ENCODE peak calls at places on chromosomes 11 and 22, in six cellular contexts. M is H1, D is ovary, S is AG09319, X is PC-3, K is Calu3. N is an unnamed sample.

GRCh38 chr22:28222976-28223375 is 303.9 kb upstream of the PITPNB start:
- DNase-seq in S (no peak), D (no peak), K (no peak), X (no peak), M (no peak), N (no peak)

GRCh38 chr22:26718488-26718887 is 61.1 kb downstream of the MIAT start:
- DNase-seq in M (no peak), S (no peak), K (no peak), D (no peak), X (no peak), N (no peak)

GRCh38 chr11:96324912-96325311 is 18.1 kb downstream of the MAML2 start:
- DNase-seq in K (no peak), S (no peak), D (no peak), M (no peak), X (peak; percentile 66), N (no peak)

GRCh38 chr11:5258543-5259262 is 4.1 kb upstream of the HBG2 start:
- DNase-seq in D (no peak), M (no peak), X (no peak), S (no peak), K (no peak), N (no peak)

GRCh38 chr11:100739636-100740035 is 52.5 kb downstream of the ARHGAP42 start:
- DNase-seq in K (peak; percentile 55), X (peak; percentile 49), D (no peak), S (peak; percentile 60), M (no peak), N (no peak)

GRCh38 chr11:94553938-94554337 is 10.2 kb downstream of the FUT4 start:
- DNase-seq in K (no peak), X (peak; percentile 87), M (no peak), S (no peak), D (no peak), N (no peak)

GRCh38 chr22:44940121-44940520 is 69.7 kb downstream of the PHF21B start:
- DNase-seq in D (no peak), K (no peak), S (no peak), M (no peak), X (no peak), N (no peak)

GRCh38 chr11:121983901-121984300 is 132.1 kb downstream of the BLID start:
- DNase-seq in X (no peak), D (no peak), S (no peak), K (no peak), M (no peak), N (no peak)

GRCh38 chr11:125347261-125347585 is 148.8 kb downstream of the FEZ1 start:
- DNase-seq in X (no peak), D (no peak), K (no peak), M (no peak), S (no peak), N (no peak)

GRCh38 chr11:119375629-119376196 is 5.8 kb downstream of the USP2 start:
- DNase-seq in D (peak; percentile 87), M (peak; percentile 57), K (no peak), S (no peak), X (no peak), N (no peak)

GRCh38 chr11:86865436-86865835 is 65.1 kb downstream of the PRSS23 start:
- DNase-seq in M (no peak), S (no peak), X (no peak), K (no peak), D (no peak), N (no peak)

GRCh38 chr11:102085864-102086551 is 24.2 kb upstream of the YAP1 start:
- DNase-seq in S (no peak), K (no peak), D (no peak), M (no peak), X (peak; percentile 86), N (no peak)

GRCh38 chr11:36008576-36008975 is 64.7 kb downstream of the LDLRAD3 start:
- DNase-seq in K (no peak), D (no peak), X (peak; percentile 58), M (no peak), S (no peak), N (no peak)

DNA sequence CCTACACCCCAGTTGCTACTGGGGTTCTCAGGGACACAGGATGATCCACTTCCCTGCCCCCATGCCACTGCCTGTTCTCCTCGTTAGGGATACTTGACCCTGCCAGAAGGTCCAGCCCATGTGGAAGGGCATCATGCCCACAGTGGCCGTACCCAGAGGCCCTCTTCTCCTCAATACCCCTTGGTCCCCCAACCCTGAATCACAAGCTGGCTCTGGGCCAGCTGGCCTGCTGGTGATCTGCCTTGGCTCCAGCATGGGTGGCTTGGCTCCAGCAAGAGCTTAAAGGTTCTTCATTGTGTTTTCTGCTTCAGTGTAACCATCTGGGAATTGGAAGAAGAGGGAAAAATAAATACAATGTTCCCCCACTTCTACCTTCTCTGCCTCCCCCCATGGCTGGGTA is 11.1 kb upstream of the TPBGL start:
- DNase-seq in M (no peak), X (no peak), S (no peak), K (no peak), D (no peak), N (no peak)
- TF ChIP-seq CTCF in M (no peak), X (no peak), S (no peak), K (no peak), D (no peak), N (no peak)

DNA sequence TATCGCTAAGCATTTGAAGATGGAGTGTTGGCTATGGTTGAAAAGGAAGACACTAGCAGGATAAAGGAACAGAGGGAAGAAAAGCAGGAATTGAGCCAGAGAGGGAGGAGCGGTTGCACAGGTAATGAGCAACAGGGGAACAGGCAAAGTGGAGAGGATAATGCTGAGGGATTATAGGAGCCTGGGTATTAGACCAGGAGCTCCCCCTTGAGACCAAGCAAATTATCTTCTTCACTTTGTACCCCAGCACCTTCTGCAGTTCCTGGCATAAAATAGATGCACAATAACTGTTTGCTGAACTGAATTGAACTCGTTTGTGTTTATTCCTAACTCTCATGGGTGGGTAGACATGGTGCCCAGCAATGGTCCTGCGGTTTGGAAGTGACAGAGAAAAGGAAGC is 54.6 kb upstream of the OR5P2 start:
- DNase-seq in D (no peak), X (peak; percentile 45), S (no peak), M (no peak), K (peak; percentile 6), N (no peak)
- TF ChIP-seq CTCF in D (no peak), X (peak; percentile 48), S (no peak), M (peak; percentile 57), K (no peak), N (no peak)

GRCh38 chr11:109994896-109995295 is 98.3 kb upstream of the ZC3H12C start:
- DNase-seq in X (no peak), M (no peak), K (no peak), D (no peak), S (no peak), N (no peak)
- TF ChIP-seq CTCF in X (no peak), M (peak; percentile 20), K (no peak), D (no peak), S (no peak), N (no peak)

GRCh38 chr11:12390258-12390657 is 12.9 kb downstream of the PARVA start:
- DNase-seq in M (no peak), D (no peak), K (no peak), S (no peak), X (no peak), N (no peak)

GRCh38 chr11:12393691-12394090 is 16.3 kb downstream of the PARVA start:
- DNase-seq in D (no peak), X (no peak), K (no peak), M (no peak), S (no peak), N (no peak)

GRCh38 chr11:12394601-12395000 is 17.2 kb downstream of the PARVA start:
- DNase-seq in M (no peak), K (no peak), X (no peak), D (no peak), S (no peak), N (no peak)

GRCh38 chr11:12390687-12391110 is 13.3 kb downstream of the PARVA start:
- DNase-seq in D (no peak), S (no peak), M (no peak), X (no peak), K (no peak), N (no peak)

GRCh38 chr11:12392672-12393071 is 15.3 kb downstream of the PARVA start:
- DNase-seq in D (no peak), M (no peak), S (no peak), X (no peak), K (no peak), N (no peak)
- TF ChIP-seq CTCF in D (no peak), M (no peak), S (no peak), X (no peak), K (no peak), N (no peak)

GRCh38 chr11:2221591-2221990 is 48.8 kb downstream of the ASCL2 start:
- DNase-seq in M (no peak), S (no peak), X (no peak), K (no peak), D (no peak), N (no peak)
- TF ChIP-seq CTCF in M (no peak), S (no peak), X (no peak), K (no peak), D (no peak), N (no peak)

N was measured in neural crest cell.